ENCODE peak calls at places on chromosomes 5 and 9, in seven cellular contexts. P, N, Y, J, B, Q and D are unnamed samples. For H3K4me1 and H3K36me3, the result is how much of the 10 kb centered on the place peaks cover.

GRCh38 chr5:6766558-6767191 is 53.4 kb downstream of the TENT4A start:
- DNase-seq in P (peak), N (peak), Y (peak), J (peak), B (no peak), Q (no peak), D (peak)

GRCh38 chr5:146924132-146924531 is 45.6 kb upstream of the PPP2R2B start:
- DNase-seq in P (no peak), N (no peak), Y (no peak), J (no peak), B (no peak), Q (no peak), D (no peak)

GRCh38 chr9:70076678-70077077 is 33.0 kb downstream of the MAMDC2 start:
- DNase-seq in P (no peak), N (peak), Y (no peak), J (no peak), B (peak), Q (no peak), D (no peak)

GRCh38 chr5:80835128-80835527 is 125.0 kb upstream of the RASGRF2 start:
- DNase-seq in P (no peak), N (no peak), Y (no peak), J (no peak), B (no peak), Q (no peak), D (no peak)

GRCh38 chr5:58491216-58491892 is at the start of gene GAPT:
- DNase-seq in P (no peak), N (no peak), Y (no peak), J (no peak), B (no peak), Q (no peak), D (no peak)

GRCh38 chr5:99019812-99020697 is 91.2 kb upstream of the CHD1 start:
- DNase-seq in P (no peak), N (no peak), Y (no peak), J (peak), B (no peak), Q (no peak), D (peak)

GRCh38 chr9:121138973-121139372 is 62.7 kb downstream of the RAB14 start:
- DNase-seq in P (no peak), N (no peak), Y (no peak), J (no peak), B (no peak), Q (no peak), D (no peak)

GRCh38 chr9:84761137-84761808 is 91.7 kb downstream of the NTRK2 start:
- DNase-seq in P (no peak), N (no peak), Y (no peak), J (no peak), B (no peak), Q (no peak), D (no peak)

GRCh38 chr9:118578467-118578866 is 790.8 kb downstream of the BRINP1 start:
- DNase-seq in P (no peak), N (no peak), Y (no peak), J (no peak), B (no peak), Q (no peak), D (peak)

GRCh38 chr9:89412951-89413350 is 85.0 kb downstream of the SEMA4D start:
- DNase-seq in P (no peak), N (no peak), Y (no peak), J (no peak), B (no peak), Q (peak), D (no peak)

GRCh38 chr9:34098307-34098706 is 28.2 kb downstream of the DCAF12 start:
- DNase-seq in P (no peak), N (no peak), Y (no peak), J (no peak), B (no peak), Q (no peak), D (no peak)

GRCh38 chr9:16368425-16369087 is 501.9 kb downstream of the BNC2 start:
- DNase-seq in P (no peak), N (no peak), Y (no peak), J (no peak), B (no peak), Q (no peak), D (no peak)

GRCh38 chr9:114619205-114619758 is 8.2 kb downstream of the TMEM268 start:
- DNase-seq in P (no peak), N (peak), Y (no peak), J (peak), B (peak), Q (no peak), D (no peak)

GRCh38 chr9:12464910-12465512 is 228.2 kb upstream of the TYRP1 start:
- DNase-seq in P (no peak), N (no peak), Y (no peak), J (peak), B (no peak), Q (peak), D (peak)

GRCh38 chr9:91992636-91993035 is 42.6 kb upstream of the ROR2 start:
- DNase-seq in P (no peak), N (no peak), Y (no peak), J (no peak), B (no peak), Q (no peak), D (no peak)

GRCh38 chr9:92656537-92656925 is 13.4 kb downstream of the IPPK start:
- DNase-seq in P (no peak), N (no peak), Y (no peak), J (no peak), B (no peak), Q (no peak), D (no peak)

GRCh38 chr9:749712-750111 is 91.8 kb upstream of the DMRT1 start:
- DNase-seq in P (no peak), N (no peak), Y (no peak), J (peak), B (no peak), Q (peak), D (no peak)
- H3K4me1 ChIP-seq in P (under half), N (under half), Y (under half), J (under half), B (under half), Q (under half), D (under half)

DNA sequence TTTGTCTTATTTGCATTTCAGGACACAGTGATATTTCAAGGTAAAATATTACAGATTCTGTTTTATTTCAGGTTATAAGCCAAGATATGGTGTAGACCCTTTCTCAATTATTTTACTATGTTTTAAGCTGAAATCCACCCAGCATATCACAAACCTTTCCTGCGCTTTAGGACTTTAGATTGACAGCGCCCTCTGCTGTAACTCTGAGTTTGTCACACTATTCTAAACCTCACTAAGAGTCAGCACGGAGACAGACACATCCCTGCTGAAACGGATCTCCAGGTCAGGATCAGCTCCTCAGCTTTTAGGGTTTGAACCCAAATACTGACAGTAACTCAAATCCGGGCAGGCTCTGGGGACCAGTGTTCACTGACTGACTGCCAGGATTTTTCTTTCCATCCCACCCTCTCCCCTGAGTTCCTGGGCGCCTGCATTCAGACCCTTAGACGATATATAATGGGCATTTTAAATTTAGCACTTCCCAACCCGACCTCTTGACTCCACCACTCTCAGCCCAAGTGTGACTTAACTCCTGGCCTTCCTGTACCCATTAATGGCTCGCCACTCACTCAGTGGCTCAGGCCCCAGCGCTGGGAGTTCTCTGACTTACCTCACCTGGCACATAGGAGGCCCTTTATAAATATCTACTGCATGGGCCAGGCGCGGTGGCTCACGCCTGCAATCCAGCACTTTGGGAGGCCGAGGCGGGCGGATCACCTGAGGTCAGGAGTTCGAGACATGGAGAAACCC is 33.5 kb downstream of the TLX3 start:
- DNase-seq in P (no peak), N (peak), Y (peak), J (peak), B (no peak), Q (peak), D (peak)
- TF ChIP-seq CTCF in P (peak), N (peak), Y (peak), J (peak), B (no peak), Q (peak), D (peak)

GRCh38 chr5:131394128-131394527 is 130.3 kb downstream of the CDC42SE2 start:
- DNase-seq in P (no peak), N (no peak), Y (no peak), J (no peak), B (no peak), Q (no peak), D (no peak)
- H3K36me3 ChIP-seq in P (under half), N (under half), Y (under half), J (under half), B (under half), Q (under half), D (under half)

DNA sequence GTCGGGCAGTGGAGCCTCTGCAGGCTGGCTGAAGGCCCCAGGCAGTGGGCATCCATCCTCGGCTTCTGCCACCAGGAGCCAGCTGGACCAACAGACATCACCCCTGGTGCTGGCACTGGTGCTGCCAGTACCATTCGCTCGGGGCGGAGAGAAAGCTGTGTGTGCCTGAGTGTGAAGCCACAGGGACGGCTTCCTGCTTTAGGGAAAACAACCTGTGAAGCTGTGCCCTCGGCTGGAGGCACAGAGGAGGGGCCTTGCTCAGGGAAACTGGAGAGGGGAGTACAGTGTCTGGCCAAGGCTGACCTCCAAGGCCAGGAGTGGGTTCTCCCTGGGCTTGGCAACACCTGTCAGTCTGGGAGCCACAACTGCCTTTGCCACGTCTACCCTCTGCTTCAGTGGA is 38.3 kb downstream of the NEK6 start:
- DNase-seq in P (no peak), N (no peak), Y (no peak), J (no peak), B (no peak), Q (no peak), D (no peak)
- H3K4me1 ChIP-seq in P (half or more), N (under half), Y (under half), J (under half), B (under half), Q (under half), D (under half)

GRCh38 chr5:74352256-74352655 is 288.3 kb downstream of the ENC1 start:
- DNase-seq in P (no peak), N (no peak), Y (no peak), J (no peak), B (no peak), Q (no peak), D (no peak)
- TF ChIP-seq CTCF in P (no peak), N (no peak), Y (no peak), J (no peak), B (no peak), Q (no peak), D (no peak)

DNA sequence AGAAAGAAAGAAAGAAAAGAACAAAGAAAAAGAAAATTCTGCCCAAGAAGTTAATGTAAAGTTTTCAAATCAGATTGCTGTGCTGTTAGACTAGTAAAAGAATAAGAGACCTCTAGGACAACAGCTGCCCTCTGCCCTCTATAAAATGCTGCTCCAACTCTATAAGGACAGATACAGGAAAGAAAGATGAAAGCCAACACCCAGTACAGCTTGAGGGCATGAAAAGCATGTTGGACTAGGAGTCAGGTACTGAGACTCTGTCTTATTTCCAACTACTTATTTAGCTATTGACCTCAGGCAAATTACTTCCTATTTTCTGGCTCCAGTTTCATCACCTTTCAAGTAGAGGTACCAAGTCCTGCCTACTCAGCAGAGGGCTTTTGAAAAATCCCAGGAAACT is 5.8 kb downstream of the HBEGF start:
- DNase-seq in P (no peak), N (no peak), Y (no peak), J (no peak), B (no peak), Q (no peak), D (no peak)
- H3K36me3 ChIP-seq in P (under half), N (under half), Y (under half), J (under half), B (under half), Q (under half), D (under half)

GRCh38 chr5:112973036-112973435 is 3.6 kb upstream of the DCP2 start:
- DNase-seq in P (no peak), N (no peak), Y (no peak), J (no peak), B (no peak), Q (no peak), D (no peak)

GRCh38 chr5:112968411-112969106 is 8.0 kb upstream of the DCP2 start:
- DNase-seq in P (no peak), N (no peak), Y (no peak), J (no peak), B (no peak), Q (no peak), D (no peak)

GRCh38 chr5:112971285-112971684 is 5.3 kb upstream of the DCP2 start:
- DNase-seq in P (no peak), N (no peak), Y (no peak), J (no peak), B (no peak), Q (no peak), D (no peak)

GRCh38 chr5:112965733-112966306 is 10.8 kb upstream of the DCP2 start:
- DNase-seq in P (no peak), N (no peak), Y (no peak), J (no peak), B (no peak), Q (no peak), D (no peak)

DNA sequence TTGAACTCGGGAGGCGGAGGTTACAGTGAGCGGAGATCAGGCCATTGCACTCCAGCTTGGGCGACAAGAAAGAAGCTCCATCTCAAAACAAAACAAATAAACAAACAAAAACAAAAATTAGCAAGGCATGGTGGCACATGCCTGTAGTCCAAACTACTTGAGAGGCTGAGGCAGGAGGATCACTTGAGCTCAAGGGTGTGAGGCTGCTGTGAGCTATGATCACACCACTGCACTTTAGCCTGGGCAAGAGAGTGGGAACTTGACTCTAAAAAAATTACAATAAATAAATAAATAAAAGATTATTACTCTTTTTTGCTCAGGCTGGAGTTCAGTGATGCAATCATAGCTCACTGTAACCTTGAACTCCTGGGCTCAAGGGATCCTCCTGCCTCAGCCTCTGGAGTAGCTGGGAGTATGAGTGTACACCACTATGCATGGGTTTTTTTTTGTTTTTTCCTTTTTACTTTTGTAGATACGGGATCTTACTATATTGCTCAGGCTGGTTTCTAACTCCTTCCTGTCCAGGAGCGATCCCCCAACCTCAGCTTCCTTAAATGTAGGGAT is 9.0 kb upstream of the DCP2 start:
- DNase-seq in P (no peak), N (no peak), Y (no peak), J (no peak), B (no peak), Q (no peak), D (no peak)
- H3K4me1 ChIP-seq in P (under half), N (under half), Y (under half), J (under half), B (under half), Q (under half), D (under half)

DNA sequence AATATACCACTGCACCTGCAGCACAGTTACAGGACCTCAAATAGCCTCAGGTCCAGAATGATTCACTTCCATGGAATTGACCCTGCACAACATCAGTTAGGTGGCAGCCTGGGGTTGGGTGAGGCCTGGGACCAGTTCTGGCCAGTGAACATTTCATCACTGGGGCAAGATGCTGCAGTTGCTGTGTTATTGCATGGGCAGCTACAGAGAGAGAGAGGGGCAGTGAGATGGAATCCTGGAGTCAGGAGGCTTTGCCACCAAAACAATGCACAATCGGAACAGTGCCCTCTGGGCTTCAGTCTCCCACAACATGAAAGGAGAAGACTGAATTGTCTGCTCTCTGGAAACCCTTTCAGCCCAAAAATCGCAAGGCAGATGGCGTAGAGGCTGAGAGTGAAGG is 51.8 kb downstream of the SH3TC2 start:
- DNase-seq in P (no peak), N (no peak), Y (no peak), J (no peak), B (no peak), Q (no peak), D (no peak)
- TF ChIP-seq CTCF in P (no peak), N (no peak), Y (no peak), J (no peak), B (no peak), Q (no peak), D (no peak)